ENCODE peak calls at places on chromosomes 2 and 18, in four cellular contexts. A, R, L and W are unnamed samples. For H3K9me3, the result is how much of the 10 kb centered on the place peaks cover.

GRCh38 chr18:77065221-77065981 is 67.2 kb downstream of the MBP start:
- DNase-seq in R (peak), A (no peak), L (no peak), W (no peak)

GRCh38 chr18:68034293-68034692 is 517.8 kb upstream of the DSEL start:
- DNase-seq in R (no peak), L (no peak), A (peak), W (no peak)

GRCh38 chr2:202064881-202065230 is 8.2 kb upstream of the KIAA2012 start:
- DNase-seq in R (no peak), A (no peak), L (no peak), W (no peak)

GRCh38 chr2:12964904-12965539 is 248.3 kb downstream of the TRIB2 start:
- DNase-seq in A (peak), R (no peak), L (no peak), W (no peak)

GRCh38 chr2:179275280-179276013 is 10.8 kb upstream of the SESTD1 start:
- DNase-seq in L (no peak), R (no peak), A (no peak), W (no peak)

GRCh38 chr18:50950626-50951025 is 17.2 kb upstream of the ELAC1 start:
- DNase-seq in R (no peak), L (no peak), A (no peak), W (no peak)

GRCh38 chr2:10878268-10878915 is 33.3 kb upstream of the KCNF1 start:
- DNase-seq in A (no peak), L (no peak), R (no peak), W (no peak)

GRCh38 chr2:33620-34019 is 12.7 kb downstream of the FAM110C start:
- DNase-seq in R (peak), L (no peak), A (no peak), W (no peak)

GRCh38 chr2:2059199-2059598 is 271.9 kb downstream of the MYT1L start:
- DNase-seq in R (no peak), L (no peak), A (no peak), W (no peak)

GRCh38 chr18:37575646-37576045 is 10.0 kb upstream of the CELF4 start:
- DNase-seq in R (no peak), L (no peak), A (no peak), W (no peak)

GRCh38 chr18:35005963-35006577 is 35.1 kb upstream of the MAPRE2 start:
- DNase-seq in R (no peak), L (no peak), A (peak), W (no peak)

GRCh38 chr18:58213445-58213844 is 169.4 kb downstream of the NEDD4L start:
- DNase-seq in R (no peak), A (no peak), L (no peak), W (no peak)

GRCh38 chr2:109721117-109721504 is 73.0 kb upstream of the RGPD5 start:
- DNase-seq in R (peak), A (no peak), L (no peak), W (peak)

GRCh38 chr2:19888831-19889230 is 13.0 kb downstream of the TTC32 start:
- DNase-seq in A (no peak), R (no peak), L (no peak), W (no peak)

GRCh38 chr2:127217470-127218325 is 2.4 kb downstream of the CYP27C1 start:
- DNase-seq in L (no peak), R (no peak), A (no peak), W (no peak)

GRCh38 chr18:1412660-1413659 is 508.3 kb downstream of the ADCYAP1 start:
- DNase-seq in R (no peak), A (no peak), L (no peak), W (no peak)

GRCh38 chr2:239721991-239722759 is 303.0 kb downstream of the NDUFA10 start:
- DNase-seq in L (peak), R (peak), A (no peak), W (no peak)
- H3K9me3 ChIP-seq in L (under half), R (under half), A (under half), W (under half)

GRCh38 chr18:62437520-62438329 is 85.1 kb upstream of the ZCCHC2 start:
- DNase-seq in R (no peak), A (peak), L (no peak), W (peak)
- TF ChIP-seq POLR2AphosphoS5 in R (no peak), A (no peak), L (peak), W (no peak)

DNA sequence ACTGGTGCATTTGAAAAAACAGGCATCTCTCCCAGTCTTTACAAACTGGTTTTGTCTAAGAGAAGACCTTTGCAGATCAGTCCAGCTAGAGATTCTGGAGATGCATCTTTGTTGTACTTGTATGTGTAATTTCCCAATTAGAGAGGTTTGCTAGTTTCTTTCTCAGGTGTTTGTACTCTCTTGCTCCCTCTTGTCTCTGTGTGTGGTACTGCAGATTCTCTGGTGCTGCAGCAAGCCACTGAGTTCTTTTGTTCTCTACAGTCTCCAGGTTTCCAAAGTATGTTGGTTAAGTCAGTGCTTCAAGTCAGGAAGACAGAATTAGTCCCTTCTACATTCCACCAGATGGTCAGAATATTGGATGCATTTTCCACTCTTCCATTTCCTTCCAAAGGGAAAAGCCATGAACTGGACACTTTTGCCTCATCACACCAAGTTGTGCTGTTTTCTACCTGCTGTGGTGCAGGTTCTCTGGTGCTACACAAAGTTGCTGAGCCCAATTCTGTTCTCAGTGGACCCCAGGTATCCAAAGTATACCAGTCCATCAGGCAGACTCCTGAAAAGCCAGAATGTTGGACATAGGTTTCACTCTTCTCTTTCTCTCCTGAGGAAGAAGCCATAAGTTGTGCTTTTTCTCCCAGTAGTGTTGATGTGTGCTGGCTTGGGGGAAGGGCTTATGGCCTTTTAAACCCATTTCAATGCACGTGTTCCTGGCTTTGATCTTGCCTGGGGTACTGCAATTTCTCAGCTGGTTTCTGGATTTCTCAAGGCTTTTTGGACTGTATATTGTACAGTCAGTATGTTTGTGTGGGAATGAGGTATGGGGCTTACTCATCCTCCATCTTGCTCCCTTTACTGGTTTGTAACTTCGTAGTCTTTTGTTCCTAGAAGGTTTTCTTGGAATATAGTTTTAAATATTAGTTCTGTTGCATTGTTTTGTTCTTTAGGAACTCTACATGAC is 29.8 kb downstream of the EPC2 start:
- DNase-seq in L (no peak), R (no peak), A (peak), W (no peak)
- TF ChIP-seq CTCF in L (no peak), R (no peak), A (peak), W (no peak)

GRCh38 chr18:78862395-78862794 is 117.2 kb upstream of the SALL3 start:
- DNase-seq in L (no peak), R (no peak), A (no peak), W (no peak)
- H3K9me3 ChIP-seq in L (under half), R (under half), A (under half), W (under half)